ENCODE peak calls at places on chromosomes 7 and 10, in eight cellular contexts. Q is colonic mucosa; U is T-helper 17 cell; X is Karpas-422; E is activated CD4-positive, alpha-beta T cell treated with anti-CD3 and anti-CD28 coated beads for 1 hour; A is HT1080; L is HEK293T; N is A549. S is an unnamed sample.

GRCh38 chr7:6419310-6419773 is 28.4 kb downstream of the DAGLB start:
- DNase-seq in X (no peak), U (no peak), A (no peak), Q (no peak), N (no peak), L (no peak), E (no peak), S (no peak)

GRCh38 chr10:4533626-4534025 is 292.4 kb upstream of the AKR1E2 start:
- DNase-seq in N (no peak), X (no peak), U (no peak), L (no peak), Q (no peak), E (no peak), A (no peak), S (no peak)

GRCh38 chr10:3233486-3233990 is 61.0 kb upstream of the PITRM1 start:
- DNase-seq in N (no peak), Q (no peak), L (no peak), U (no peak), X (no peak), A (no peak), E (no peak), S (no peak)

GRCh38 chr10:131560726-131561390 is 249.3 kb upstream of the TCERG1L start:
- DNase-seq in X (no peak), A (no peak), L (no peak), N (no peak), U (no peak), Q (no peak), E (no peak), S (no peak)

GRCh38 chr10:14592566-14592965 is 182.1 kb downstream of the FAM107B start:
- DNase-seq in E (no peak), U (no peak), X (no peak), N (no peak), L (no peak), Q (no peak), A (no peak), S (no peak)

GRCh38 chr10:69902835-69903535 is 101.3 kb downstream of the COL13A1 start:
- DNase-seq in L (no peak), U (no peak), A (no peak), Q (no peak), N (no peak), E (no peak), X (no peak), S (no peak)

GRCh38 chr10:104546756-104547155 is 94.3 kb upstream of the SORCS3 start:
- DNase-seq in Q (no peak), N (peak; percentile 4), L (no peak), X (no peak), E (no peak), A (no peak), U (no peak), S (no peak)

GRCh38 chr7:154794147-154794780 is 208.7 kb downstream of the PAXIP1 start:
- DNase-seq in A (peak; percentile 38), X (no peak), U (no peak), L (peak; percentile 55), N (no peak), E (no peak), Q (peak; percentile 34), S (no peak)

GRCh38 chr10:80700252-80700651 is 162.6 kb downstream of the SH2D4B start:
- DNase-seq in N (no peak), L (no peak), U (no peak), X (no peak), E (no peak), Q (no peak), A (no peak), S (no peak)